ENCODE peak calls at places on chromosomes 16 and 17, in four cellular contexts. A is A549, H is NB4, O is K562. C is an unnamed sample.

GRCh38 chr16:87622756-87623319 is 20.5 kb downstream of the JPH3 start:
- DNase-seq in A (no peak), O (no peak), H (no peak), C (no peak)

GRCh38 chr16:57627184-57627871 is 1.1 kb upstream of the ADGRG1 start:
- DNase-seq in A (peak), H (peak), O (no peak), C (peak)

GRCh38 chr17:55238931-55239297 is 25.8 kb upstream of the HLF start:
- DNase-seq in H (no peak), O (peak), A (no peak), C (no peak)

GRCh38 chr16:67709050-67709449 is 10.1 kb downstream of the GFOD2 start:
- DNase-seq in H (no peak), O (no peak), A (no peak), C (no peak)

GRCh38 chr16:88355389-88356123 is 27.2 kb upstream of the ZNF469 start:
- DNase-seq in H (no peak), O (no peak), A (no peak), C (no peak)

GRCh38 chr16:51880776-51881175 is 666.2 kb downstream of the TOX3 start:
- DNase-seq in H (no peak), O (no peak), A (peak), C (no peak)

GRCh38 chr16:424033-424622 is 1.3 kb upstream of the RAB11FIP3 start:
- DNase-seq in A (peak), O (no peak), H (peak), C (peak)

GRCh38 chr16:23579371-23579770 is 16.7 kb downstream of the NDUFAB1 start:
- DNase-seq in H (no peak), O (no peak), A (no peak), C (no peak)

GRCh38 chr16:75197522-75198134 is 9.3 kb downstream of the CTRB2 start:
- DNase-seq in A (peak), O (no peak), H (peak), C (no peak)

GRCh38 chr17:30950669-30951399 is 20.0 kb upstream of the RNF135 start:
- DNase-seq in O (no peak), H (no peak), A (peak), C (peak)

GRCh38 chr17:82241926-82242697 is 13.3 kb downstream of the SLC16A3 start:
- DNase-seq in O (peak), H (peak), A (no peak), C (no peak)

GRCh38 chr17:69489303-69489702 is 74.8 kb downstream of the MAP2K6 start:
- DNase-seq in O (no peak), H (no peak), A (no peak), C (no peak)

GRCh38 chr17:15896277-15896676 is 48.7 kb upstream of the ADORA2B start:
- DNase-seq in A (no peak), H (no peak), O (no peak), C (no peak)

GRCh38 chr17:57415737-57416354 is 159.5 kb downstream of the MSI2 start:
- DNase-seq in A (no peak), O (no peak), H (no peak), C (no peak)

GRCh38 chr17:29007456-29008455 is 1.9 kb upstream of the SEZ6 start:
- DNase-seq in O (no peak), A (peak), H (no peak), C (no peak)

GRCh38 chr17:41710472-41711090 is 1.6 kb upstream of the GAST start:
- DNase-seq in H (peak), O (peak), A (peak), C (peak)

GRCh38 chr16:11439790-11440656 is 94.8 kb downstream of the RMI2 start:
- DNase-seq in O (no peak), H (no peak), A (peak), C (no peak)

GRCh38 chr17:17177186-17177585 is 28.9 kb downstream of the PLD6 start:
- DNase-seq in O (no peak), A (no peak), H (no peak), C (no peak)

GRCh38 chr16:75108792-75109731 is 7.5 kb downstream of the LDHD start:
- DNase-seq in H (peak), O (no peak), A (peak), C (no peak)

GRCh38 chr17:82914375-82914774 is 74.6 kb upstream of the ZNF750 start:
- DNase-seq in H (no peak), O (no peak), A (no peak), C (no peak)

GRCh38 chr16:48592839-48593429 is 17.0 kb downstream of the N4BP1 start:
- DNase-seq in H (peak), A (peak), O (no peak), C (no peak)

GRCh38 chr17:14019186-14019956 is 49.9 kb upstream of the COX10 start:
- DNase-seq in H (peak), A (no peak), O (peak), C (no peak)

GRCh38 chr17:64080174-64080618 is 49.7 kb downstream of the ERN1 start:
- DNase-seq in H (no peak), O (no peak), A (no peak), C (no peak)

GRCh38 chr17:64073771-64074703 is 53.6 kb upstream of the ICAM2 start:
- DNase-seq in H (peak), A (no peak), O (no peak), C (no peak)

GRCh38 chr17:64081802-64082799 is 47.8 kb downstream of the ERN1 start:
- DNase-seq in H (peak), O (peak), A (peak), C (peak)

GRCh38 chr17:64074704-64075484 is 54.5 kb upstream of the ICAM2 start:
- DNase-seq in H (peak), O (no peak), A (peak), C (no peak)

DNA sequence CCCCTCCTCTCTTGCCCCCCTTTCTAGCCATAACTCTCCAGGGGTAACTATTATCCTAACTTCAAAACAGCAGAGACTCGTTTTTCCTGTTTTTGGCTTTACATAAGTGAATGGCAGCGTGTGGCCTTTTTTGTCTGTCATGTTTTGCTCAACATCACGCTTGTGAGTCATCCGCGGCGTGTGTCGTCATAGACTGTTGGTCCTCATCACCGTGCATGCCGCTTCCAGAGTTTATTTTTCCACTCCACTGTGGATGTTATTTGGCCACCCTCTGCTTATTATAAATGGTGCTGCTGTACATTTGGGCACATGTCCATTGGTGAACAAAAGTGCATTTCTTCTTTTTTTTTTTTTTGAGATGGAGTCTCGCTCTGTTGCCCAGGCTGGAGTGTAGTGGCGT is 52.5 kb downstream of the ERN1 start:
- DNase-seq in A (no peak), O (no peak), H (peak), C (no peak)
- TF ChIP-seq MYC in A (no peak), O (no peak), H (peak), C (no peak)

GRCh38 chr16:1441391-1441829 is 2.9 kb downstream of the CCDC154 start:
- DNase-seq in A (no peak), O (peak), H (no peak), C (no peak)
- TF ChIP-seq MYC in A (no peak), O (no peak), H (no peak), C (no peak)

DNA sequence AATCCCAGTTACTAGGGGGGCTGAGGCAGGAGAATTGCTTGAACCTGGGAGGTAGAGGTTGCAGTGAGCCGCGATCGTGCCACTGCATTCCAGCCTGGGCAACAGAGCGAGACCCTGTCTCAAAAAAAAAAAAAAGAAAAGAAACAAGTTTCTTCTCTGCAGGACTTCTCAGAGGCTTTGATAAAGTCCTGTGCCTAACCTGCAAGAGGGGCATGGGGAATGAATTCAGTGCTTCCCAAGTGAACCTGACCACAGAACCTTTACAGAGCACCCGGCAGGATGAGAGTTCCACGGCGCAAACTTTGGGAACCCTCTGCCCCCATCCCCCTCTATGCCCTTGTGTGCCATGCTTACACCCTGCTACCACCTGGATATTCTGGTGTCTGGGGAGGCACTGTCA is 17.9 kb downstream of the ITGB4 start:
- DNase-seq in O (no peak), A (no peak), H (no peak), C (no peak)
- TF ChIP-seq MYC in O (no peak), A (no peak), H (no peak), C (no peak)

DNA sequence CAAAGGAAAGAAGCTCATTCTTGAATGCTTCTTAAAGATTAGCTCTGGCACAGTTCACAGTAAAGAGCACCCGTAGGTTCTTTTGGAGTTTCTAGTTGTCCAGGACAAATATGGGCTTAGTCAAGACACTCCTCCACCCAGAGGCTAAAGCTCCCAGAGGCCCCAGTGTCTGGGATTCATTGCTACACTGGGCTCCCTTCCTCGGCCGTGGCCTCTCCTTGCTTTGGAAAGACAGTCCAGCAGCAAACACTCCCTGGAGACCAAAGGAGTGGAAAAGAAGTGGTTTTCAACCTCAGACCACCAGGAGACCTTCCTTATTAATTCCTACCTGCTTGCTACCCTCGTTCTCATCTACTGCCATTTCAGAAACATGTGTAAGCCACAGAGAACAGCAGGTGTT is 17.1 kb downstream of the PHB1 start:
- DNase-seq in O (no peak), H (no peak), A (no peak), C (no peak)
- TF ChIP-seq MYC in O (no peak), H (no peak), A (no peak), C (no peak)

DNA sequence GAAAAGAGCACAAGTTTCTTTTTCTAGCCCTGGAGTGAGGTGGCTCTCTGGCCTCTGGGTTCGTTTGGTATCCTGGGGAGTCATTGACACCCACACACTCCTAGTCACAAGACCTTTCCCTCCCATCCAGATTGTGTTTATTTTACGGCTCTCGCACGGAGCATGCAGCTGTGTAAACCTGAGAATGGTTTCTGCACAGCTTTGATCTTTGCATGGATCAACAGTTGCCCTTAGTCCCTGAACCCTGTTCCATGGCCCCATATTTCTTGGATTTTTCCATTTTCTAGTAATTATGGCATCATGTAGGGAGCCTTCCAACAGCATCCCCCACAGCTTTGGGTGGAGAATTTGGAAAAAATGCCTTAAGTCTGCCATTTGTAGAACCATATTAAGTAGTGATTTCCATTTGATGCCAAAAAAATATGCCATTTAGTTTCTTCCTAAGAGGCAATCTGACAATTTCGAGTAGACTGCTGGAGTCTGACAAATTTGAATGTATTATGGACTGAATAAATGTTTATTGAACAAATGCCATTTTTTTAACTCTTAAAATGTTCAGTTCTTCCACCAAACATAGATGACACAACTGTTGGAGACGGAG is 197.7 kb downstream of the WWOX start:
- DNase-seq in A (no peak), H (no peak), O (no peak), C (no peak)
- TF ChIP-seq MYC in A (no peak), H (no peak), O (no peak), C (no peak)

DNA sequence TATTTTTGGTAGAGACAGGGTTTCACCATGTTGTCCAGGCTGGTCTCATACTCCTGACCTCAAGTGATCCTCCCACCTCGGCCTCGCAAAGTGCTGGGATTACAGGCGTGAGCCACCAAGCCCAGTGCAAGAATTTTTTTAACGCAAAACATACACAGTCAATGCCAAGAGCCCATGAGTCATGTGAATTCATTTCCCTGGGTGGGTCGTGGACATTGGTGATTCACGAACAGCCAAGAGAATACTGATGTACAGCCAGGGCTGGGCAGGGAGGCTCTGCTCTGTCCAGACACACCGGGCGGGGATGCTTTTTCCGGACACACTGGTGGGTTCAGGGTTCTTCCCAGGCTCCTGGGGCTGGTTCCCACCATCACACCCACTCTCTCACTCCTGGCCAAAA is 17.7 kb downstream of the SLC38A8 start:
- DNase-seq in H (no peak), A (peak), O (no peak), C (peak)
- TF ChIP-seq MYC in H (no peak), A (no peak), O (no peak), C (no peak)

GRCh38 chr16:53769787-53770186 is 65.8 kb downstream of the FTO start:
- DNase-seq in H (no peak), A (no peak), O (no peak), C (peak)
- TF ChIP-seq MYC in H (no peak), A (no peak), O (no peak), C (no peak)

DNA sequence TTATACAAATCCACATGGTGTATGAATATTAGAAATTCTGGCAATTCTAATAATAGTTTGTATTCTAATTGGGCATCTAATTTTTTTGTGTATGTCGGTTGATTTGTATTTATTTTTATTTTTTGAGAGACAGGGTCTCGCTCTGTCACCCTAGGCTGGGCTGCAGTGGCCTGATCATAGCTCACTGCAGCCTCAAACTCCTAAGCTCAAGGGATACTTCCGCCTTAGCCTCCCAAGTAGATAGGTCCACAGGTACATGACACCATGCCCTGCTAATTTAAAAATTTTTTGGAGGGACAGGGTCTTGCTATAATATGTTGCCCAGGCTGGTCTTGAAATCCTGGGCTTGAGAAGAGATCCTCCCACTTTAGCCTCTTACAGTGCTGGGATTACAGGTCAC is 104.6 kb downstream of the TRIM37 start:
- DNase-seq in H (no peak), A (no peak), O (no peak), C (peak)
- TF ChIP-seq MYC in H (no peak), A (no peak), O (no peak), C (no peak)

C was measured in endothelial cell of umbilical vein.